ENCODE peak calls at places on chromosomes 13 and 19, in five cellular contexts. One of them, this sample, is unnamed.

GRCh38 chr13:64332048-64332447 is 2898.1 kb downstream of the PCDH9 start:
- DNase-seq in astrocyte: peak; percentile 18
- DNase-seq in MM.1S: no peak
- DNase-seq in osteoblast: no peak
- DNase-seq in neuronal stem cell: no peak
- DNase-seq in this sample: no peak

GRCh38 chr13:48400820-48401219 is 12.1 kb downstream of the LPAR6 start:
- DNase-seq in astrocyte: peak; percentile 71
- DNase-seq in MM.1S: peak; percentile 12
- DNase-seq in osteoblast: peak; percentile 15
- DNase-seq in neuronal stem cell: no peak
- DNase-seq in this sample: no peak

GRCh38 chr13:65926750-65927171 is 1303.4 kb downstream of the PCDH9 start:
- DNase-seq in astrocyte: no peak
- DNase-seq in MM.1S: no peak
- DNase-seq in osteoblast: no peak
- DNase-seq in neuronal stem cell: no peak
- DNase-seq in this sample: peak; percentile 60

GRCh38 chr19:2081873-2082810 is 14.0 kb downstream of the MOB3A start:
- DNase-seq in astrocyte: no peak
- DNase-seq in MM.1S: no peak
- DNase-seq in osteoblast: peak; percentile 54
- DNase-seq in neuronal stem cell: no peak
- DNase-seq in this sample: no peak

GRCh38 chr19:46115396-46116109 is 8.9 kb downstream of the IGFL3 start:
- DNase-seq in astrocyte: peak; percentile 91
- DNase-seq in MM.1S: peak; percentile 7
- DNase-seq in osteoblast: peak; percentile 85
- DNase-seq in neuronal stem cell: no peak
- DNase-seq in this sample: no peak

GRCh38 chr13:75312884-75313520 is 169.0 kb downstream of the TBC1D4 start:
- DNase-seq in astrocyte: no peak
- DNase-seq in MM.1S: no peak
- DNase-seq in osteoblast: no peak
- DNase-seq in neuronal stem cell: no peak
- DNase-seq in this sample: no peak

GRCh38 chr13:76764429-76764828 is 121.8 kb downstream of the KCTD12 start:
- DNase-seq in astrocyte: no peak
- DNase-seq in MM.1S: no peak
- DNase-seq in osteoblast: no peak
- DNase-seq in neuronal stem cell: no peak
- DNase-seq in this sample: no peak

GRCh38 chr19:53903055-53903680 is 5.9 kb upstream of the CACNG7 start:
- DNase-seq in astrocyte: peak; percentile 16
- DNase-seq in MM.1S: peak; percentile 37
- DNase-seq in osteoblast: peak; percentile 80
- DNase-seq in neuronal stem cell: peak; percentile 84
- DNase-seq in this sample: peak; percentile 92

GRCh38 chr19:58045411-58046050 is 11.7 kb downstream of the ZSCAN1 start:
- DNase-seq in astrocyte: no peak
- DNase-seq in MM.1S: no peak
- DNase-seq in osteoblast: peak; percentile 82
- DNase-seq in neuronal stem cell: no peak
- DNase-seq in this sample: no peak

GRCh38 chr19:46954502-46955004 is 65.1 kb upstream of the NPAS1 start:
- DNase-seq in astrocyte: no peak
- DNase-seq in MM.1S: peak; percentile 36
- DNase-seq in osteoblast: no peak
- DNase-seq in neuronal stem cell: no peak
- DNase-seq in this sample: no peak

GRCh38 chr19:16228637-16229321 is 31.1 kb downstream of the AP1M1 start:
- DNase-seq in astrocyte: no peak
- DNase-seq in MM.1S: no peak
- DNase-seq in osteoblast: peak; percentile 55
- DNase-seq in neuronal stem cell: no peak
- DNase-seq in this sample: no peak

GRCh38 chr19:2270157-2270571 is 11.8 kb downstream of the PEAK3 start:
- DNase-seq in astrocyte: no peak
- DNase-seq in MM.1S: peak; percentile 46
- DNase-seq in osteoblast: peak; percentile 94
- DNase-seq in neuronal stem cell: no peak
- DNase-seq in this sample: peak; percentile 37

GRCh38 chr19:28386080-28386869 is 826.7 kb downstream of the UQCRFS1 start:
- DNase-seq in astrocyte: no peak
- DNase-seq in MM.1S: no peak
- DNase-seq in osteoblast: no peak
- DNase-seq in neuronal stem cell: no peak
- DNase-seq in this sample: no peak

GRCh38 chr19:24004166-24004565 is 82.8 kb upstream of the ZNF254 start:
- DNase-seq in astrocyte: no peak
- DNase-seq in MM.1S: no peak
- DNase-seq in osteoblast: peak; percentile 36
- DNase-seq in neuronal stem cell: no peak
- DNase-seq in this sample: no peak

GRCh38 chr19:32041681-32042292 is 303.6 kb upstream of the ZNF507 start:
- DNase-seq in astrocyte: no peak
- DNase-seq in MM.1S: peak; percentile 49
- DNase-seq in osteoblast: no peak
- DNase-seq in neuronal stem cell: peak; percentile 57
- DNase-seq in this sample: peak; percentile 77

GRCh38 chr19:51034704-51035103 is at the start of gene KLK12:
- DNase-seq in astrocyte: no peak
- DNase-seq in MM.1S: no peak
- DNase-seq in osteoblast: peak; percentile 43
- DNase-seq in neuronal stem cell: no peak
- DNase-seq in this sample: no peak

GRCh38 chr19:49222011-49222410 is 64.4 kb downstream of the TRPM4 start:
- DNase-seq in astrocyte: no peak
- DNase-seq in MM.1S: no peak
- DNase-seq in osteoblast: no peak
- DNase-seq in neuronal stem cell: no peak
- DNase-seq in this sample: no peak

DNA sequence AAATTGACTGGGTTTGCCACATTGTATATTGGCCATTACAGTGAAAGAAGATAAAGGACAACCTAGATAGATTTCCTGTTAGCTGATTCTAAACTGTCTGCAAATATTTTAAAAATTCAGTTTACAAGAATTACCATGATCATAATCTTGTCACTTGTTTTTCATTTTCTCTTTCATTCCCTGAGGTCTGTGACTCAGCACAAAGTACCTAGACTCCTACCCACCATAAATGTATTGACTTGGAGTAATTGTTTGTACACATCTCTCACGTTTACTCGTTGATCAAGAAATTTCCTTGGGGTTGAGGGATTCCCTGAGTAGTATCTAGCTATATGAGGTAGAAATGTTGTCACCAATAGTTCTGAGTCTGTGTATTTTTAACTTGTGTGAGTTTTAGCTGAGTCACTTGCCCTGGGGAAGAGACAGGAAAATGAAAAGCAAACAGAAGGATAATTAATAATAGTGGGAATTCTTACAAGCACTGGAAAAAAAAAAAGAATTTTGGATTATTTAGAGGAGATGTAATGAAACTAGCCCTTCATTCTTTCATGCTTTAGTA is 299.2 kb upstream of the DACH1 start:
- DNase-seq in astrocyte: peak; percentile 41
- DNase-seq in MM.1S: no peak
- DNase-seq in osteoblast: no peak
- DNase-seq in neuronal stem cell: no peak
- DNase-seq in this sample: no peak
- H2AFZ ChIP-seq in astrocyte: no peak overlapping the region
- H2AFZ ChIP-seq in MM.1S: no peak overlapping the region
- H2AFZ ChIP-seq in osteoblast: no peak overlapping the region
- H2AFZ ChIP-seq in neuronal stem cell: no peak overlapping the region
- H2AFZ ChIP-seq in this sample: no peak overlapping the region

DNA sequence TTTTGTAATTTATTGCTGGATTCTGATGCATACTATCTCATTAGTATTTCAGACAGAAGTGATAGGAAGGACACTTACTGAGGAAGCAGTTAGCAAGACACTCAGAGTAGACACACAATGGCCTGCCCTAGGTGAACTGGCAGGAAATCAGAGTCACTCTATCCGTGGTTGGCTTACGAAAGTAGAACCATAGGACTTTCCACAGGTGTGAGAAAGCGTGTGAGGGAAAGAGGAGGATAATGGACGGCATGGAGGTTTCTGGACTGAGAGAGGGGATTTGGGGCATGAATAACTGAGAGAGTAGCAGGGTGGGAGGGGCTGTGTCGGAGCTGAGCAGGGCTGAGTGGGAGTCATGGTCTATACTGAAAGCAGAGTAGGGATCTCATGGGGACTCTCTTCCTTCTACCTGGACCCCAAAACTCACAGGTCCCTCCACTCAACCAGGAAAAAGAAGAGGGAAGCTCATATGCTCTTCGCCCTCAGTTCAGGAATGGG is 18.7 kb upstream of the EID2 start:
- DNase-seq in astrocyte: no peak
- DNase-seq in MM.1S: peak; percentile 19
- DNase-seq in osteoblast: no peak
- DNase-seq in neuronal stem cell: no peak
- DNase-seq in this sample: no peak
- H2AFZ ChIP-seq in astrocyte: no peak overlapping the region
- H2AFZ ChIP-seq in MM.1S: no peak overlapping the region
- H2AFZ ChIP-seq in osteoblast: no peak overlapping the region
- H2AFZ ChIP-seq in neuronal stem cell: no peak overlapping the region
- H2AFZ ChIP-seq in this sample: no peak overlapping the region

GRCh38 chr19:6527893-6528543 is 2.8 kb upstream of the TNFSF9 start:
- DNase-seq in astrocyte: no peak
- DNase-seq in MM.1S: no peak
- DNase-seq in osteoblast: peak; percentile 65
- DNase-seq in neuronal stem cell: no peak
- DNase-seq in this sample: no peak

GRCh38 chr19:6519289-6519688 is 11.5 kb upstream of the TNFSF9 start:
- DNase-seq in astrocyte: peak; percentile 71
- DNase-seq in MM.1S: no peak
- DNase-seq in osteoblast: peak; percentile 95
- DNase-seq in neuronal stem cell: no peak
- DNase-seq in this sample: no peak

GRCh38 chr19:6521718-6522646 is 8.8 kb upstream of the TNFSF9 start:
- DNase-seq in astrocyte: no peak
- DNase-seq in MM.1S: no peak
- DNase-seq in osteoblast: peak; percentile 76
- DNase-seq in neuronal stem cell: no peak
- DNase-seq in this sample: no peak

GRCh38 chr19:6524326-6524725 is 6.5 kb upstream of the TNFSF9 start:
- DNase-seq in astrocyte: no peak
- DNase-seq in MM.1S: no peak
- DNase-seq in osteoblast: peak; percentile 64
- DNase-seq in neuronal stem cell: no peak
- DNase-seq in this sample: no peak

DNA sequence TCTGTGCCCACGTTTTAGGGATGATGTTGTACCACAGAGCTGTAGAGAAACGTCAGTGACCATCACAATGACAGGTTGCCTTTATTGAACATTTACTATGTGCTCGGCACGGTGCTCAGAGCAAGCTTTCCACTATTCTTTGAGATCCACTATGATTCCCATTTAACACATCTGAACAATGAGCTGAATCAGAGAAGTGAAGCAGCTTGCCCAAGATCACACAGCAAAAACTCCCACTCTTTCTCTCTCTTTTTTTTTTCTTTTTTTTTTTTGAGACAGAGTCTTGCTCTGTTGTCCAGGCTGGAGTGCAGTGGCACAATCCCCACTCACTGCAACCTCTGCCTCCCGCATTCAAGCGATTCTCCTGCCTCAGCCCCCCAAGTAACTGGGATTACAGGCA is 8.1 kb upstream of the TNFSF9 start:
- DNase-seq in astrocyte: no peak
- DNase-seq in MM.1S: no peak
- DNase-seq in osteoblast: peak; percentile 37
- DNase-seq in neuronal stem cell: no peak
- DNase-seq in this sample: no peak
- H2AFZ ChIP-seq in astrocyte: peak overlapping the region; percentile 16
- H2AFZ ChIP-seq in MM.1S: no peak overlapping the region
- H2AFZ ChIP-seq in osteoblast: no peak overlapping the region
- H2AFZ ChIP-seq in neuronal stem cell: no peak overlapping the region
- H2AFZ ChIP-seq in this sample: no peak overlapping the region

DNA sequence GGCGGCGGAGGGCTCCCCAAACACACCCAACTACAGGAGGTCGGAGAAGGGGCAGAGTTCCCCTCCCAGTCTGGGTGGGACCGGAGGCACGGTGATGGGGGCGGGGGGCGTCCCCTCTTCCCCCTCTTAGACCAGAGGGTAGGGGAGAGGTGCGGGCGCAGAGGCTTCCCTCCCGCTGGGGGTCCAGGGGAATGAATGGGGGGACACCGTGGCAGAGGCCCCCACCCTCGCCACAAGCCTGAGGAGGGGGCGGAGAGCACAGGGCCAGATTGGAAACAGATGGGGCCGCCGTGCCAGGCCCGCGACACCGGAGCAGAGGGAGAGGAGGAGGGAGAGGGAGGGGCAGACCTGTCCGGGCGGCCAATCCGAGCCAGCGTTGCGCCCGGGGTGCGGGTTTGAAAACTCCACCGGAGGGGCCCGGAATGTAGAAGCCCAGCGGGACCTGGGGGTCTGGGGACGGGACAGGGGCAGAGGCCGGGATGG is 47.0 kb downstream of the PTPRS start:
- DNase-seq in astrocyte: peak; percentile 19
- DNase-seq in MM.1S: no peak
- DNase-seq in osteoblast: peak; percentile 97
- DNase-seq in neuronal stem cell: peak; percentile 92
- DNase-seq in this sample: peak; percentile 88
- H2AFZ ChIP-seq in astrocyte: peak overlapping the region; percentile 67
- H2AFZ ChIP-seq in MM.1S: no peak overlapping the region
- H2AFZ ChIP-seq in osteoblast: peak overlapping the region; percentile 84
- H2AFZ ChIP-seq in neuronal stem cell: peak overlapping the region; percentile 71
- H2AFZ ChIP-seq in this sample: no peak overlapping the region

GRCh38 chr13:102090532-102090931 is 311.3 kb downstream of the FGF14 start:
- DNase-seq in astrocyte: no peak
- DNase-seq in MM.1S: no peak
- DNase-seq in osteoblast: no peak
- DNase-seq in neuronal stem cell: no peak
- DNase-seq in this sample: no peak

GRCh38 chr13:102091231-102091630 is 310.6 kb downstream of the FGF14 start:
- DNase-seq in astrocyte: no peak
- DNase-seq in MM.1S: no peak
- DNase-seq in osteoblast: no peak
- DNase-seq in neuronal stem cell: no peak
- DNase-seq in this sample: peak; percentile 72

GRCh38 chr13:102089722-102090121 is 312.1 kb downstream of the FGF14 start:
- DNase-seq in astrocyte: no peak
- DNase-seq in MM.1S: no peak
- DNase-seq in osteoblast: no peak
- DNase-seq in neuronal stem cell: no peak
- DNase-seq in this sample: no peak

GRCh38 chr13:102089177-102089576 is 312.7 kb downstream of the FGF14 start:
- DNase-seq in astrocyte: no peak
- DNase-seq in MM.1S: no peak
- DNase-seq in osteoblast: no peak
- DNase-seq in neuronal stem cell: no peak
- DNase-seq in this sample: no peak
- H2AFZ ChIP-seq in astrocyte: no peak overlapping the region
- H2AFZ ChIP-seq in MM.1S: no peak overlapping the region
- H2AFZ ChIP-seq in osteoblast: no peak overlapping the region
- H2AFZ ChIP-seq in neuronal stem cell: no peak overlapping the region
- H2AFZ ChIP-seq in this sample: no peak overlapping the region

This sample was measured in neural progenitor cell.